ENCODE peak calls at places on chromosomes 11 and 22, in seven cellular contexts. Y, F, N, W, R, H and U are unnamed samples.

GRCh38 chr22:27534720-27535125 is 266.8 kb downstream of the MN1 start:
- DNase-seq in Y (no peak), F (no peak), N (no peak), W (no peak), R (no peak), H (peak; percentile 35), U (no peak)

GRCh38 chr22:32804036-32804435 is 2.5 kb downstream of the TIMP3 start:
- DNase-seq in Y (no peak), F (no peak), N (no peak), W (no peak), R (no peak), H (no peak), U (no peak)

GRCh38 chr22:39266398-39267030 is 21.7 kb upstream of the PDGFB start:
- DNase-seq in Y (peak; percentile 96), F (no peak), N (no peak), W (no peak), R (no peak), H (peak; percentile 76), U (no peak)

GRCh38 chr11:114307524-114308203 is 11.5 kb downstream of the NNMT start:
- DNase-seq in Y (no peak), F (no peak), N (no peak), W (no peak), R (no peak), H (peak; percentile 23), U (no peak)

GRCh38 chr11:2803186-2804057 is 82.2 kb downstream of the CDKN1C start:
- DNase-seq in Y (no peak), F (no peak), N (no peak), W (peak; percentile 46), R (no peak), H (no peak), U (no peak)

GRCh38 chr11:50030193-50030592 is 2.5 kb upstream of the OR4C45 start:
- DNase-seq in Y (no peak), F (no peak), N (no peak), W (no peak), R (no peak), H (no peak), U (no peak)

GRCh38 chr11:43278302-43278956 is 33.4 kb upstream of the API5 start:
- DNase-seq in Y (no peak), F (peak; percentile 33), N (peak; percentile 59), W (peak; percentile 50), R (no peak), H (peak; percentile 54), U (no peak)

GRCh38 chr22:32987081-32987631 is 71.0 kb downstream of the SYN3 start:
- DNase-seq in Y (no peak), F (no peak), N (no peak), W (peak; percentile 51), R (no peak), H (no peak), U (no peak)

GRCh38 chr11:73972187-73972586 is 10.5 kb downstream of the UCP2 start:
- DNase-seq in Y (no peak), F (no peak), N (no peak), W (no peak), R (peak; percentile 17), H (no peak), U (no peak)

DNA sequence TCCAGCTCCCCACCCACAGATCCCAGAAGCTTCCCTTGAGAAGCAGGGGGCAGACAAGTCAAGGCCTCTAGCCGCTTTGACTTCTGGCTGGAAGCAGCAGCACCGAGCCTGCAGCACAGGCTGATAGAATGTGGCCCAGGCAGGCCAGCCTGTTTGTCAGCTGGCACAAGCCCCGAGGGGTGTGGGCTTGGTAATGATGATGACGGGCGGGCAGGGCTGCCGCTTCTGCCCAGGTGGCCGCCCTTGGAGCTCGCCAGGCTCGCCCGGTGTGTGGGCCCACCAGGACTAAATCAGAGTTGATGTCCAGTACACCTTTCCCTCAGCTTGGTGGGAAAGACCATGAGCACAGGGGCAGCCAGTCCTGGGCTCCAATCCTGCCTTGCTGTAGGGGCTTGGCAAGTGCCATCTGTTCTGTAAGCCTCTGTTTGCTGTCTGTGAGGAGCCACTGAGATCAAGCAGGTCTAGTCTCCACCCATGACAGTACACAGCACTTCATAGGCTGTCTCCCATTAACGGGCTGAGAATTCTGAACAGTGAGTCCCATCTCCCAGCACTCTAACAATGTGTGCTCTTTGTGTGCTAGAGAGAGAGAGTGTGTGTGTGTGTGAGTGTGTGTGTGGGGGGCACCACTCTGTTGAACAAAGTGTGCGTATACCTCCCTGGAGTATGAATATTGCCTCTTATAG is 26.8 kb downstream of the MICAL2 start:
- DNase-seq in Y (no peak), F (no peak), N (no peak), W (no peak), R (no peak), H (peak; percentile 28), U (no peak)
- TF ChIP-seq SIN3A in Y (no peak), F (no peak), N (no peak), W (no peak), R (no peak), H (no peak), U (no peak)

GRCh38 chr11:34855021-34855753 is 61.0 kb downstream of the APIP start:
- DNase-seq in Y (no peak), F (no peak), N (no peak), W (peak; percentile 19), R (no peak), H (no peak), U (no peak)
- TF ChIP-seq POLR2AphosphoS5 in Y (no peak), F (no peak), N (no peak), W (no peak), R (no peak), H (no peak), U (no peak)

DNA sequence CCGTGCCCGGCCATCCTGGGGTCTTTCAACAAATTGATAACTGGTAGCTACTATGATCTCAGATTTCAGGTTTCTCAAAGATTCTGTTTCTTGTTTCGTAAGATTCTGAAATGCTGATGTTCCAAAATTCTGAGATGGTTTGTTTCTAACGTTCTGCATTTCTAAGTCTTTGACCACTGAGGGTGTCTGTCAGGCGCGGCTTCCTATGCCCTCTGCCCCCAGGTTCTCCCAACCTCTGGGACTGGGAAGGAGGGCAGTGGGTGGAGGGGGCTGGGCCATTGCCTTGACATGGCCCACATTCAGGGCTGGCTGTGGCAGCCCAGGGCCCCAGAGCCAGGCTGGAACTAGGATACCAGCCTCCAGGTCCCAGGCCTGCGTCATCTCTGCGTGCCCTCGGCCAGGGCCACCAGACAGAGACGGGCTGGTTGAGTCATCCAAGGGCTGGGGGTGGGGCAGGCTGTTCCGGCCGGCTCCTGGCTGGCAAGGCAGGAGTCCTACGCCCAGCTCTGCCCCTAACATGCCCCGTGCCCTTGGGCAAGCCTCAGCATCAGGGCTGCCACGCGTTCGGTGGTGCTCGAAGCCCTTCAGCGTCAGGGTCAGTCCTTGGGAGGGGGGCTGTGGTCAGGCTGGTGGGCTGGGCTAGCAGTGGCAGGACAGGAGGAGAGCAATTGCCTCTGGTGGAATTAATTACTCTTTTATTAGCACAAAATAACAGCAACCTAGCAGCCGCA is 5.2 kb downstream of the TMEM134 start:
- DNase-seq in Y (no peak), F (peak; percentile 73), N (peak; percentile 51), W (no peak), R (peak; percentile 75), H (peak; percentile 52), U (no peak)
- TF ChIP-seq SIN3A in Y (peak; percentile 4), F (no peak), N (no peak), W (no peak), R (no peak), H (no peak), U (no peak)

GRCh38 chr11:57322881-57323467 is 1.8 kb downstream of the TNKS1BP1 start:
- DNase-seq in Y (no peak), F (no peak), N (no peak), W (no peak), R (no peak), H (no peak), U (no peak)

GRCh38 chr11:57324886-57325734 is at the start of gene TNKS1BP1:
- DNase-seq in Y (peak; percentile 56), F (peak; percentile 86), N (peak; percentile 94), W (peak; percentile 95), R (peak; percentile 90), H (peak; percentile 91), U (no peak)

GRCh38 chr11:57323503-57324153 is 1.1 kb downstream of the TNKS1BP1 start:
- DNase-seq in Y (no peak), F (no peak), N (no peak), W (no peak), R (no peak), H (no peak), U (no peak)

GRCh38 chr11:57325735-57326048 is 940 bp upstream of the TNKS1BP1 start:
- DNase-seq in Y (no peak), F (no peak), N (peak; percentile 51), W (no peak), R (no peak), H (no peak), U (no peak)

GRCh38 chr11:57324154-57324885 is 432 bp downstream of the TNKS1BP1 start:
- DNase-seq in Y (no peak), F (no peak), N (peak; percentile 94), W (peak; percentile 83), R (peak; percentile 80), H (no peak), U (no peak)
- TF ChIP-seq POLR2AphosphoS5 in Y (no peak), F (peak; percentile 2), N (no peak), W (peak; percentile 78), R (no peak), H (no peak), U (no peak)

GRCh38 chr11:26219506-26220117 is 112.3 kb upstream of the ANO3 start:
- DNase-seq in Y (no peak), F (no peak), N (no peak), W (no peak), R (no peak), H (no peak), U (no peak)
- TF ChIP-seq SIN3A in Y (no peak), F (no peak), N (no peak), W (no peak), R (no peak), H (no peak), U (no peak)

GRCh38 chr11:34915136-34916013 is 804 bp downstream of the APIP start:
- DNase-seq in Y (no peak), F (no peak), N (no peak), W (no peak), R (no peak), H (no peak), U (no peak)
- TF ChIP-seq POLR2AphosphoS5 in Y (peak; percentile 6), F (no peak), N (no peak), W (peak; percentile 56), R (no peak), H (no peak), U (peak; percentile 53)